ENCODE peak calls at places on chromosomes 7 and 10, in four cellular contexts. C is OCI-LY7, O is IMR-90, W is PC-3. Z is an unnamed sample.

GRCh38 chr7:73612598-73613269 is 11.6 kb downstream of the MLXIPL start:
- DNase-seq in O (peak; percentile 29), C (no peak), W (peak; percentile 62), Z (peak; percentile 86)

GRCh38 chr10:130461631-130462030 is 325.4 kb downstream of the GLRX3 start:
- DNase-seq in W (no peak), O (no peak), C (no peak), Z (no peak)

GRCh38 chr7:151083071-151083823 is at the start of gene TMUB1:
- DNase-seq in O (peak; percentile 51), C (peak; percentile 84), W (peak; percentile 49), Z (peak; percentile 88)

GRCh38 chr10:29102233-29102632 is 186.6 kb upstream of the LYZL1 start:
- DNase-seq in W (peak; percentile 50), C (no peak), O (no peak), Z (no peak)

GRCh38 chr10:97664282-97664850 is 22.7 kb downstream of the AVPI1 start:
- DNase-seq in W (no peak), O (no peak), C (no peak), Z (peak; percentile 68)

GRCh38 chr7:45873035-45873354 is at the start of gene CCDC201:
- DNase-seq in O (no peak), C (no peak), W (no peak), Z (no peak)

GRCh38 chr10:78464856-78465221 is 431.2 kb downstream of the RPS24 start:
- DNase-seq in W (no peak), O (no peak), C (no peak), Z (no peak)

GRCh38 chr7:24912424-24912823 is 67.6 kb downstream of the OSBPL3 start:
- DNase-seq in C (no peak), W (no peak), O (no peak), Z (no peak)

GRCh38 chr7:1027285-1028043 is 16.9 kb upstream of the GPR146 start:
- DNase-seq in C (peak; percentile 49), W (peak; percentile 27), O (peak; percentile 42), Z (peak; percentile 46)

GRCh38 chr10:29862926-29863614 is 196.3 kb downstream of the JCAD start:
- DNase-seq in O (peak; percentile 80), C (no peak), W (peak; percentile 90), Z (no peak)

GRCh38 chr7:90246184-90246583 is 1.2 kb downstream of the CFAP69 start:
- DNase-seq in W (peak; percentile 12), O (peak; percentile 32), C (no peak), Z (no peak)

GRCh38 chr7:120857558-120858298 is at the start of gene TSPAN12:
- DNase-seq in C (no peak), O (peak; percentile 54), W (peak; percentile 70), Z (peak; percentile 91)

GRCh38 chr10:83961620-83962019 is 177.7 kb upstream of the GHITM start:
- DNase-seq in O (no peak), C (no peak), W (no peak), Z (no peak)

GRCh38 chr7:103380395-103381191 is 33.1 kb downstream of the PSMC2 start:
- DNase-seq in O (peak; percentile 44), W (no peak), C (no peak), Z (peak; percentile 24)

GRCh38 chr10:35735412-35735811 is 93.3 kb upstream of the FZD8 start:
- DNase-seq in O (peak; percentile 86), W (peak; percentile 64), C (no peak), Z (no peak)

GRCh38 chr7:99365318-99366141 is 9.0 kb upstream of the ARPC1B start:
- DNase-seq in O (no peak), C (peak; percentile 55), W (peak; percentile 49), Z (peak; percentile 48)

GRCh38 chr7:4774804-4775280 is 581 bp upstream of the AP5Z1 start:
- DNase-seq in O (peak; percentile 75), W (peak; percentile 52), C (no peak), Z (peak; percentile 64)

GRCh38 chr7:116120839-116121238 is 89.5 kb upstream of the TES start:
- DNase-seq in W (no peak), C (no peak), O (no peak), Z (no peak)

GRCh38 chr7:105454058-105454739 is 65.5 kb upstream of the SRPK2 start:
- DNase-seq in W (peak; percentile 58), O (peak; percentile 86), C (no peak), Z (no peak)

GRCh38 chr10:91477236-91477635 is 67.1 kb downstream of the HECTD2 start:
- DNase-seq in O (no peak), C (no peak), W (no peak), Z (no peak)
- H4K20me1 ChIP-seq in O (no peaks in the 10 kb centered on the region), C (no peaks in the 10 kb centered on the region), W (no peaks in the 10 kb centered on the region), Z (no peaks in the 10 kb centered on the region)

GRCh38 chr7:14016950-14017349 is 27.5 kb upstream of the ETV1 start:
- DNase-seq in O (peak; percentile 11), C (no peak), W (no peak), Z (no peak)
- H2AFZ ChIP-seq in O (no peak overlapping the region), C (no peak overlapping the region), W (no peak overlapping the region), Z (no peak overlapping the region)

GRCh38 chr7:127948312-127948711 is 82.9 kb downstream of the LRRC4 start:
- DNase-seq in W (no peak), O (no peak), C (no peak), Z (no peak)

GRCh38 chr7:127950233-127950935 is 80.9 kb downstream of the LRRC4 start:
- DNase-seq in W (no peak), O (no peak), C (no peak), Z (no peak)

GRCh38 chr7:127946847-127947246 is 84.4 kb downstream of the LRRC4 start:
- DNase-seq in W (no peak), O (peak; percentile 54), C (no peak), Z (no peak)

GRCh38 chr7:127948936-127949335 is 82.3 kb downstream of the LRRC4 start:
- DNase-seq in O (peak; percentile 15), C (no peak), W (no peak), Z (no peak)

DNA sequence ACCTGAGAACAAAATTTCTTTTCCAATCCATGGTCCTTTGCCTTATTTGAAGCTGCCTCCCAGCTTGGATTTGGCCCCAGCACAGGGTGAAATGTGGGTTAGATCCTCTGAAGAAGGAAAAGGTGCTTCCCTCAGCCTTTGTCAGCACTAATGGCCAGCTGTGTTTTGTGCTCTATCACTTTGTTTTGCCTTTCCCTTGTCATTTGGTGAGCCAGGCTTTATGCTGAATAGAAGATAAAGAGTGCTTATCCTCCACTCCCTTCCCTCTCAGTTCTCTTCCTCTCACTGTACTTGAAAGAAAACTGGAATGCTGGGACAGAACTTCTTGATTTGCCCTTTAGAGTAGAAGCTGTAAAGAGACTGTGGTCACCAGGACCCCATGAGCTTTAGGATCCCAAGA is 81.6 kb downstream of the LRRC4 start:
- DNase-seq in C (no peak), O (no peak), W (no peak), Z (no peak)
- H4K20me1 ChIP-seq in C (no peaks in the 10 kb centered on the region), O (peaks cover 16% of the 10 kb centered on the region), W (no peaks in the 10 kb centered on the region), Z (peaks cover 12% of the 10 kb centered on the region)

DNA sequence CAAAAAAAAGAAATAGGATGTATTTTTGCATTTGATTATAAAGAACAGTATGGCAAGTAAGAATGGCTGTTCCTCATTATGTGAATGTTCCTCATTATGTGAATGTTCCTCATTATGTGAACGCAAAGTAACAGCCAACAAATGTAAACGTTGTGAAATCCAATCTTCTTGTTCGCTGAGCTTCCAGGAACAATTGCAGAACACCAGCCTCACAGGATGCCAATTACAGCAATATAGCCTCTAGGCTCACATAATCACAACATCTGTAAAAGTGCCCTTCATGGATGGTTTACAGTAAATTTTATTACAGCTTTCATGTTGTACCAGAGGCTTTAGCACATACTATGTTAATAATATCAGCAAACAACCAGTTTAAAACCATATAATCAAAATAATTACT is 71.6 kb downstream of the THSD7A start:
- DNase-seq in C (no peak), W (no peak), O (no peak), Z (peak; percentile 13)
- H2AFZ ChIP-seq in C (no peak overlapping the region), W (no peak overlapping the region), O (no peak overlapping the region), Z (no peak overlapping the region)